ENCODE peak calls at places on chromosomes 3 and 15, in ten cellular contexts. W is HL-60, B is transverse colon, A is endothelial cell of umbilical vein, M is K562, C is sigmoid colon, P is GM12878, X is suprapubic skin, L is GM23338, E is stomach. H is an unnamed sample.

GRCh38 chr3:52041118-52041847 is 15.1 kb downstream of the DUSP7 start:
- DNase-seq in E (no peak), B (no peak), P (no peak), W (no peak), L (peak; percentile 48), X (no peak), M (peak; percentile 17), A (no peak), C (no peak), H (no peak)

GRCh38 chr3:43073836-43074220 is 32.1 kb downstream of the POMGNT2 start:
- DNase-seq in W (no peak), M (no peak), C (no peak), E (no peak), X (no peak), B (no peak), L (no peak), P (no peak), A (no peak), H (no peak)

GRCh38 chr3:132773071-132773619 is 50.9 kb upstream of the NPHP3 start:
- DNase-seq in P (no peak), E (no peak), L (peak; percentile 21), X (no peak), A (no peak), M (no peak), W (no peak), B (no peak), C (no peak), H (no peak)

GRCh38 chr3:192943384-192943783 is 25.7 kb upstream of the MB21D2 start:
- DNase-seq in L (no peak), P (no peak), C (no peak), E (no peak), M (no peak), A (no peak), X (no peak), W (no peak), B (no peak), H (no peak)

GRCh38 chr3:106635271-106635670 is 742.0 kb upstream of the CCDC54 start:
- DNase-seq in P (no peak), W (no peak), M (no peak), B (no peak), X (no peak), C (no peak), L (no peak), A (no peak), E (no peak), H (no peak)

GRCh38 chr3:160253298-160253697 is 28.1 kb downstream of the C3orf80 start:
- DNase-seq in B (no peak), A (no peak), W (no peak), C (no peak), L (no peak), X (no peak), M (no peak), P (no peak), E (no peak), H (no peak)

GRCh38 chr15:67025719-67026118 is 39.7 kb upstream of the SMAD3 start:
- DNase-seq in E (no peak), P (no peak), W (peak; percentile 61), L (no peak), A (peak; percentile 76), X (no peak), C (peak; percentile 70), B (peak; percentile 44), M (no peak), H (no peak)

GRCh38 chr15:90959894-90960293 is 5.2 kb downstream of the RCCD1 start:
- DNase-seq in W (no peak), P (no peak), M (no peak), X (no peak), E (no peak), A (no peak), L (no peak), B (no peak), C (peak; percentile 90), H (no peak)

GRCh38 chr3:127065561-127066270 is 82.8 kb downstream of the PLXNA1 start:
- DNase-seq in B (no peak), A (no peak), C (peak; percentile 41), L (no peak), W (no peak), E (no peak), P (no peak), X (no peak), M (no peak), H (no peak)

GRCh38 chr3:195421410-195421809 is 21.4 kb downstream of the ACAP2 start:
- DNase-seq in A (no peak), L (no peak), X (no peak), W (no peak), C (no peak), E (no peak), B (no peak), P (no peak), M (no peak), H (no peak)

GRCh38 chr15:80234883-80235282 is 17.1 kb downstream of the CTXND1 start:
- DNase-seq in L (peak; percentile 73), E (peak; percentile 34), B (peak; percentile 44), X (no peak), C (no peak), W (peak; percentile 33), M (peak; percentile 53), A (peak; percentile 27), P (no peak), H (peak; percentile 33)

GRCh38 chr3:65577875-65578274 is 460.8 kb downstream of the MAGI1 start:
- DNase-seq in L (no peak), C (no peak), B (no peak), E (no peak), M (no peak), P (no peak), X (no peak), W (no peak), A (no peak), H (no peak)

GRCh38 chr15:29682781-29683180 is 139.5 kb downstream of the TJP1 start:
- DNase-seq in W (no peak), A (no peak), E (no peak), B (no peak), L (no peak), X (no peak), C (no peak), P (no peak), M (no peak), H (no peak)

GRCh38 chr15:55267401-55268053 is 22.1 kb downstream of the RAB27A start:
- DNase-seq in P (no peak), B (peak; percentile 69), E (peak; percentile 50), C (no peak), M (no peak), L (no peak), W (peak; percentile 93), X (no peak), A (peak; percentile 55), H (no peak)

GRCh38 chr3:174216948-174217718 is 642.0 kb upstream of the NAALADL2 start:
- DNase-seq in L (no peak), A (no peak), C (no peak), B (no peak), M (no peak), X (no peak), P (no peak), E (no peak), W (no peak), H (no peak)

GRCh38 chr15:40891810-40892448 is 2.3 kb upstream of the VPS18 start:
- DNase-seq in W (peak; percentile 51), P (no peak), B (peak; percentile 74), A (peak; percentile 55), C (no peak), X (no peak), M (no peak), L (peak; percentile 80), E (peak; percentile 71), H (no peak)

DNA sequence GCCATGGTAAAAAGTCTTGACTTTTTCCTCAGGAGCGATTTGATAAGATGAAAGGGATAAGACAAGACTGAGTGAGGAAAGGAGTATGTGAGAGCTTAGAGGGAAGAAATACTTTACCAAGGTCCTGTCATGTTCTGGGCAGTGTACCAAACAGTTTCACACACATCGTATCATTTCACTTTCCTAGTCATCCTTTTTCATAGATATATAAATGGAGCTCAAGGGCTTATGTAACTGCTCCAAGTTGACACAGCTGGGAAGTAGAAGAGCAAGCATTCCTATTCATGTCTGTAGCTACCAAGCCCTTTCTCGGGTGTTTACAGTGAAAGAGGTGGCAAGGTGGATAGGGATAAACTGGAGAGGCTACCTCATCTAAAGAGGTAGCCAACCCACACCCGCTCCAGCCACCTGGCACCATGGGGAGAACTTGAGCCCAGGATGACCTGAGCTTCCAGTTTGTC is 57.4 kb downstream of the MRPS25 start:
- DNase-seq in L (no peak), M (no peak), A (no peak), W (no peak), X (no peak), B (no peak), C (no peak), P (no peak), E (no peak), H (no peak)
- TF ChIP-seq POLR2AphosphoS5 in L (no peak), M (no peak), A (no peak), W (no peak), X (no peak), B (no peak), C (no peak), P (no peak), E (no peak), H (no peak)

DNA sequence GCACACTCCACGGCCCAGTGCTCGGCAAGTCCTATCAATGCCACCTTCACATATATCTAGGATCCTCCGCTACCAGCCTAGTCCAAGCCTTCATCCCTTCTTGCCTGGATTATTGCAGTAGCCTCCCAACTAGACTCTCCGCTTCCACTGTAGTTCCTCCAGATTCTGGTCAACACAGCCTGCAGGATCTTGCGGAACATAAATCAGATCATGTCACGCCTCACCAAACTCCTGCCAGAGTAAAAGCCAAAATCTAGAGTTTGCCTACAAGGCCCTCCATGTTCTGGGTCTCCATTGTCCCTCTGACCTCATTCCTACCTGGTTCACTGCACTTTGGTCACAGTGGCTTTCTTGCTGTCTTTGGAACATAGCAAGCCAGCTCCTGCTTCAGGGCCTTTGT is 3.6 kb downstream of the BDH1 start:
- DNase-seq in A (no peak), L (no peak), P (no peak), X (no peak), M (no peak), B (no peak), C (no peak), W (no peak), E (no peak), H (no peak)
- TF ChIP-seq POLR2AphosphoS5 in A (no peak), L (no peak), P (no peak), X (no peak), M (no peak), B (no peak), C (no peak), W (no peak), E (no peak), H (no peak)

GRCh38 chr15:94026458-94026967 is 204.8 kb upstream of the MCTP2 start:
- DNase-seq in B (no peak), E (no peak), L (no peak), W (no peak), P (no peak), M (no peak), C (peak; percentile 79), X (no peak), A (peak; percentile 53), H (no peak)
- TF ChIP-seq POLR2AphosphoS5 in B (peak; percentile 52), E (no peak), L (no peak), W (no peak), P (no peak), M (no peak), C (peak; percentile 78), X (no peak), A (no peak), H (no peak)

DNA sequence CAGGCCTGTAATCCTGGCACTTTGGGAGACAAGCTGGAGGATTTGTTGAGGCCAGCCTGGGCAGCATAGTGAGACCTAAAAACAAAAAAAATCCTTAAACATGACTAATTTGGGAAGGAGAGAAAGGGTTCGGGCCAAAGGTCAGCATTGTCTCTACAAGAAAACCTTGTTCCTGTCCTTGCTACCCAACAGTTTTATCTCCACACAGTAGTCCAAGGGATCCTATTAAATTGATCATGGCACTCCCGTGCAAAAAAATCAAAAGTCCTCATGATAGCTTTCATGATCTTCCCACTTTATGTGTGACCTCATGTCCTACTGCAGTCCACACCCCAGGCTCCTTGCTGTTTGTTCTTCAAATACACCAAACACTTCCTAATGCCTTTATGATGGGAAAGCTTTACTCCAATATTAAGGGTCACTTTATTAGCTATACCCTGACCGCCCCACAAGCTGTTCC is 4.2 kb downstream of the RPL15 start:
- DNase-seq in X (peak; percentile 41), L (no peak), E (no peak), P (no peak), W (no peak), M (no peak), A (no peak), C (no peak), B (no peak), H (no peak)
- TF ChIP-seq POLR2AphosphoS5 in X (no peak), L (peak; percentile 49), E (no peak), P (peak; percentile 74), W (peak; percentile 59), M (peak; percentile 79), A (peak; percentile 76), C (no peak), B (no peak), H (peak; percentile 67)

H was measured in GM12891.